ENCODE peak calls at places on chromosomes 16 and 17, in six cellular contexts. One of them, this sample, is unnamed.

GRCh38 chr17:43601280-43602050 is 55.3 kb upstream of the ETV4 start:
- DNase-seq in PC-3: no peak
- DNase-seq in ascending aorta: peak
- DNase-seq in RWPE1: no peak
- DNase-seq in heart left ventricle: no peak
- DNase-seq in GM10248: no peak
- DNase-seq in this sample: peak

GRCh38 chr17:33142703-33143299 is 150.3 kb downstream of the ASIC2 start:
- DNase-seq in PC-3: peak
- DNase-seq in ascending aorta: no peak
- DNase-seq in RWPE1: peak
- DNase-seq in heart left ventricle: no peak
- DNase-seq in GM10248: no peak
- DNase-seq in this sample: no peak

GRCh38 chr17:41691031-41691777 is 2.5 kb downstream of the EIF1 start:
- DNase-seq in PC-3: no peak
- DNase-seq in ascending aorta: no peak
- DNase-seq in RWPE1: no peak
- DNase-seq in heart left ventricle: no peak
- DNase-seq in GM10248: no peak
- DNase-seq in this sample: no peak

GRCh38 chr17:75526555-75527270 is 1.2 kb downstream of the LLGL2 start:
- DNase-seq in PC-3: peak
- DNase-seq in ascending aorta: no peak
- DNase-seq in RWPE1: no peak
- DNase-seq in heart left ventricle: no peak
- DNase-seq in GM10248: no peak
- DNase-seq in this sample: no peak

GRCh38 chr16:2825049-2825742 is 4.9 kb upstream of the ZG16B start:
- DNase-seq in PC-3: no peak
- DNase-seq in ascending aorta: peak
- DNase-seq in RWPE1: no peak
- DNase-seq in heart left ventricle: no peak
- DNase-seq in GM10248: no peak
- DNase-seq in this sample: peak

GRCh38 chr17:74190154-74190553 is 13.3 kb upstream of the RPL38 start:
- DNase-seq in PC-3: peak
- DNase-seq in ascending aorta: no peak
- DNase-seq in RWPE1: peak
- DNase-seq in heart left ventricle: no peak
- DNase-seq in GM10248: no peak
- DNase-seq in this sample: no peak

GRCh38 chr17:38729886-38730525 is at the start of gene CISD3:
- DNase-seq in PC-3: peak
- DNase-seq in ascending aorta: peak
- DNase-seq in RWPE1: peak
- DNase-seq in heart left ventricle: peak
- DNase-seq in GM10248: peak
- DNase-seq in this sample: peak

GRCh38 chr16:88344411-88345030 is 38.2 kb upstream of the ZNF469 start:
- DNase-seq in PC-3: no peak
- DNase-seq in ascending aorta: no peak
- DNase-seq in RWPE1: no peak
- DNase-seq in heart left ventricle: peak
- DNase-seq in GM10248: no peak
- DNase-seq in this sample: no peak

GRCh38 chr16:87353613-87354012 is 30.0 kb downstream of the FBXO31 start:
- DNase-seq in PC-3: no peak
- DNase-seq in ascending aorta: no peak
- DNase-seq in RWPE1: no peak
- DNase-seq in heart left ventricle: no peak
- DNase-seq in GM10248: no peak
- DNase-seq in this sample: no peak

GRCh38 chr16:72788269-72788809 is 259.6 kb downstream of the ZFHX3 start:
- DNase-seq in PC-3: no peak
- DNase-seq in ascending aorta: no peak
- DNase-seq in RWPE1: no peak
- DNase-seq in heart left ventricle: no peak
- DNase-seq in GM10248: no peak
- DNase-seq in this sample: no peak

GRCh38 chr16:53053967-53054669 is 673 bp upstream of the CHD9 start:
- DNase-seq in PC-3: peak
- DNase-seq in ascending aorta: no peak
- DNase-seq in RWPE1: no peak
- DNase-seq in heart left ventricle: peak
- DNase-seq in GM10248: peak
- DNase-seq in this sample: peak

GRCh38 chr17:51745993-51746392 is 412.5 kb downstream of the CA10 start:
- DNase-seq in PC-3: peak
- DNase-seq in ascending aorta: no peak
- DNase-seq in RWPE1: peak
- DNase-seq in heart left ventricle: no peak
- DNase-seq in GM10248: no peak
- DNase-seq in this sample: no peak

GRCh38 chr16:84278968-84279367 is 15.7 kb upstream of the WFDC1 start:
- DNase-seq in PC-3: no peak
- DNase-seq in ascending aorta: no peak
- DNase-seq in RWPE1: no peak
- DNase-seq in heart left ventricle: no peak
- DNase-seq in GM10248: no peak
- DNase-seq in this sample: no peak

GRCh38 chr17:57903961-57904360 is 51.3 kb downstream of the CUEDC1 start:
- DNase-seq in PC-3: no peak
- DNase-seq in ascending aorta: no peak
- DNase-seq in RWPE1: no peak
- DNase-seq in heart left ventricle: peak
- DNase-seq in GM10248: no peak
- DNase-seq in this sample: peak

GRCh38 chr17:57908278-57908677 is 46.9 kb downstream of the CUEDC1 start:
- DNase-seq in PC-3: no peak
- DNase-seq in ascending aorta: no peak
- DNase-seq in RWPE1: no peak
- DNase-seq in heart left ventricle: no peak
- DNase-seq in GM10248: no peak
- DNase-seq in this sample: no peak

GRCh38 chr17:57905875-57906455 is 49.2 kb downstream of the CUEDC1 start:
- DNase-seq in PC-3: no peak
- DNase-seq in ascending aorta: no peak
- DNase-seq in RWPE1: no peak
- DNase-seq in heart left ventricle: no peak
- DNase-seq in GM10248: no peak
- DNase-seq in this sample: no peak

GRCh38 chr17:57909548-57909947 is 45.7 kb downstream of the CUEDC1 start:
- DNase-seq in PC-3: no peak
- DNase-seq in ascending aorta: no peak
- DNase-seq in RWPE1: no peak
- DNase-seq in heart left ventricle: no peak
- DNase-seq in GM10248: no peak
- DNase-seq in this sample: no peak

GRCh38 chr17:57906910-57907309 is 48.3 kb downstream of the CUEDC1 start:
- DNase-seq in PC-3: no peak
- DNase-seq in ascending aorta: no peak
- DNase-seq in RWPE1: no peak
- DNase-seq in heart left ventricle: peak
- DNase-seq in GM10248: no peak
- DNase-seq in this sample: no peak
- TF ChIP-seq CTCF in PC-3: peak
- TF ChIP-seq CTCF in ascending aorta: no peak
- TF ChIP-seq CTCF in RWPE1: no peak
- TF ChIP-seq CTCF in heart left ventricle: peak
- TF ChIP-seq CTCF in GM10248: no peak
- TF ChIP-seq CTCF in this sample: peak

GRCh38 chr17:68601565-68602266 is 549 bp upstream of the FAM20A start:
- DNase-seq in PC-3: no peak
- DNase-seq in ascending aorta: no peak
- DNase-seq in RWPE1: no peak
- DNase-seq in heart left ventricle: no peak
- DNase-seq in GM10248: no peak
- DNase-seq in this sample: peak

GRCh38 chr17:68599873-68600122 is 1.4 kb downstream of the FAM20A start:
- DNase-seq in PC-3: no peak
- DNase-seq in ascending aorta: no peak
- DNase-seq in RWPE1: no peak
- DNase-seq in heart left ventricle: no peak
- DNase-seq in GM10248: no peak
- DNase-seq in this sample: peak

GRCh38 chr17:68600881-68601564 is at the start of gene FAM20A:
- DNase-seq in PC-3: no peak
- DNase-seq in ascending aorta: peak
- DNase-seq in RWPE1: no peak
- DNase-seq in heart left ventricle: peak
- DNase-seq in GM10248: no peak
- DNase-seq in this sample: peak

GRCh38 chr17:68599091-68599872 is 1.9 kb downstream of the FAM20A start:
- DNase-seq in PC-3: peak
- DNase-seq in ascending aorta: no peak
- DNase-seq in RWPE1: no peak
- DNase-seq in heart left ventricle: no peak
- DNase-seq in GM10248: no peak
- DNase-seq in this sample: no peak

DNA sequence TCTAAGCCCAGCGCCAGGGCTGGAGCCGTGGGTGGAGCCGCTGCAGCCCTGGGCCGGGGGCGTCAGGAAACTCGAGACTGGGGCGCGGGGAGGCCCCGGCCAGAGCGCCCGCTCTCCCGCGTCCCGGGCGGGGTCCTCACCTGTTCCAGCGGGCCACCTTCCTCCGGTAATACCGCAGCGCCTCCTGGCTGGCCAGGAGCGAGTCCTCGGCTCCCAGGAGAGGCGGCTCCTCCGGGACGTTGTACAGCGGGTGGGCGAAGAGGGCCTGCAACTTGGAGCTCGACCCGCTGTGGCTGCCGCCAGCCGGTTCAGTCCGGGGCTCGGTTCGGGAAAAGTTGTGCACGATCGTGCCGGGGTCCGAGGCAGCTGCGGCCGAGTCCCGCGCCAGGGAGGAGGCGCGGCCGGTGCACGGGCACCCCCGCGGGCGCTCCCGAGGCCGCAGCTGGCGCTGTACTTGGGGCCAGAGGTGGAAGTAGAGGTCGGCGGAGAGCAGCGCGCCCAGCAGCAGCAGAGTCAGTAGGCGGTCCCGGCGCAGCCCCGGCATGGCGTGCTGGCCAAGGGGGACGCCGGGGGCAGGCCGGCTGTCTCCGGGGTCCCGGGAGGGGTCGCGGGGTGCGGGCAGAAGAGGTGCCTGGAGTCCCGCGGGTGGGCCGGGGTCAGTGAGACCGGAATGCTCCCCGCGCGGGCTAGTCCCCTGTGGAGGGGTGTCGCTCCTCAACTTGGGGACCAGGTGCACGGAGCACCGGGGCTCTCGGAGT is 865 bp downstream of the FAM20A start:
- DNase-seq in PC-3: no peak
- DNase-seq in ascending aorta: no peak
- DNase-seq in RWPE1: no peak
- DNase-seq in heart left ventricle: peak
- DNase-seq in GM10248: no peak
- DNase-seq in this sample: peak
- TF ChIP-seq CTCF in PC-3: no peak
- TF ChIP-seq CTCF in ascending aorta: no peak
- TF ChIP-seq CTCF in RWPE1: peak
- TF ChIP-seq CTCF in heart left ventricle: peak
- TF ChIP-seq CTCF in GM10248: peak
- TF ChIP-seq CTCF in this sample: no peak

DNA sequence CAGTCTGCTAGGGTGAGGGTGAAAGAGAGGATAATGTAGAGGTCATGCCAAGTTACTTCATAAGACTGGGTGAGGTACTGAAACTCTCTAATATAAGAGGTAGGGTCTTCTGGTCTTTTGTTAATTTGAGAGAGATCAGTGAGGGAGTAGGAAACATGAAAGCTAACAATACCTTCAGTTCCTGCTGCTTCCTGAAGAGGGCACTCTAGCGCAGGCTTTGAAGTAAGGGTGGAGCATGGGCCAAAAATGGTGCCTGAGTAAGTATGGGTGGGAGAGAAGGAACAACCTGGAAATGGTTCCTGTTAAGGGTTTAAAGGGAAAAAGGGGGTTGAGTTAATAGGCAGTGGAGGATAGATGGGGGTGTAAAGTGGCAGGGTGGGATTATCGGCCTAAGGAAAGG is 2449.5 kb downstream of the TP53TG3F start:
- DNase-seq in PC-3: no peak
- DNase-seq in ascending aorta: no peak
- DNase-seq in RWPE1: no peak
- DNase-seq in heart left ventricle: no peak
- DNase-seq in GM10248: no peak
- DNase-seq in this sample: no peak
- TF ChIP-seq CTCF in PC-3: peak
- TF ChIP-seq CTCF in ascending aorta: no peak
- TF ChIP-seq CTCF in RWPE1: no peak
- TF ChIP-seq CTCF in heart left ventricle: no peak
- TF ChIP-seq CTCF in GM10248: no peak
- TF ChIP-seq CTCF in this sample: no peak

GRCh38 chr16:30896890-30897730 is 696 bp downstream of the CTF1 start:
- DNase-seq in PC-3: peak
- DNase-seq in ascending aorta: peak
- DNase-seq in RWPE1: peak
- DNase-seq in heart left ventricle: peak
- DNase-seq in GM10248: peak
- DNase-seq in this sample: peak
- TF ChIP-seq CTCF in PC-3: no peak
- TF ChIP-seq CTCF in ascending aorta: no peak
- TF ChIP-seq CTCF in RWPE1: no peak
- TF ChIP-seq CTCF in heart left ventricle: no peak
- TF ChIP-seq CTCF in GM10248: no peak
- TF ChIP-seq CTCF in this sample: no peak

DNA sequence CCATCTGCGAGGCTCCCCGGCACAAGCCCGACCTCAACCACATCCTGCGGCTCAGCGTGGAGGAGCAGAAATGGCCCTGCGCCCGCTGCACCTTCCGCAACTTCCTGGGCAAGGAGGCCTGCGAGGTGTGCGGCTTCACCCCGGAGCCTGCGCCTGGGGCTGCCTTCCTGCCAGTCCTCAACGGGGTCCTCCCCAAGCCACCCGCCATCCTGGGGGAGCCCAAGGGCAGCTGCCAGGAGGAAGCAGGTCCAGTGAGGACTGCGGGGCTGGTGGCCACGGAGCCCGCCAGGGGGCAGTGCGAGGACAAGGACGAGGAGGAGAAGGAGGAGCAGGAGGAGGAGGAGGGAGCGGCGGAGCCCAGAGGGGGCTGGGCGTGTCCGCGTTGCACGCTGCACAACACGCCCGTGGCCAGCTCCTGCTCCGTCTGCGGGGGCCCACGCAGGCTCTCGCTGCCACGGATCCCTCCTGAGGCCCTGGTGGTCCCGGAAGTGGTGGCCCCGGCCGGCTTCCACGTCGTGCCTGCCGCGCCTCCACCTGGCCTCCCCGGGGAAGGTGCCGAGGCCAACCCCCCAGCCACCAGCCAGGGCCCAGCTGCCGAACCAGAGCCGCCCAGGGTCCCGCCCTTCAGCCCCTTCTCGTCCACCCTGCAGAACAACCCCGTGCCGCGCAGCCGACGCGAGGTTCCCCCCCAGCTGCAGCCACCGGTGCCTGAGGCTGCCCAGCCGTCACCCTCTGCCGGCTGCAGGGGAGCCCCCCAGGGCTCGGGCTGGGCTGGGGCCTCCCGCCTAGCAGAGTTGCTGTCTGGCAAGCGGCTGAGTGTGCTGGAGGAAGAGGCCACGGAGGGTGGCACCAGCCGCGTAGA is 13.1 kb upstream of the PRR35 start:
- DNase-seq in PC-3: no peak
- DNase-seq in ascending aorta: no peak
- DNase-seq in RWPE1: no peak
- DNase-seq in heart left ventricle: peak
- DNase-seq in GM10248: no peak
- DNase-seq in this sample: peak
- TF ChIP-seq CTCF in PC-3: no peak
- TF ChIP-seq CTCF in ascending aorta: no peak
- TF ChIP-seq CTCF in RWPE1: peak
- TF ChIP-seq CTCF in heart left ventricle: peak
- TF ChIP-seq CTCF in GM10248: no peak
- TF ChIP-seq CTCF in this sample: peak

This sample was measured in psoas muscle.